ENCODE peak calls at places on chromosomes 11 and 22, in six cellular contexts. Z is CD4-positive, alpha-beta T cell; G is bronchial epithelial cell; T is dorsolateral prefrontal cortex; X is suprapubic skin; B is WTC11. R is an unnamed sample.
A peak's percentile ranks its signal among the peaks of the same experiment; 100 is the strongest.

GRCh38 chr22:22182218-22182989 is 62.2 kb upstream of the VPREB1 start:
- DNase-seq in Z (no peak), G (no peak), T (no peak), X (no peak), B (no peak), R (no peak)

GRCh38 chr11:61732705-61733104 is 19.7 kb upstream of the MYRF start:
- DNase-seq in Z (no peak), G (peak; percentile 49), T (no peak), X (no peak), B (no peak), R (no peak)

GRCh38 chr11:80365315-80365714 is 924.5 kb upstream of the TENM4 start:
- DNase-seq in Z (no peak), G (no peak), T (no peak), X (no peak), B (no peak), R (no peak)

GRCh38 chr11:107704432-107704831 is 7.4 kb downstream of the SLN start:
- DNase-seq in Z (no peak), G (peak; percentile 66), T (no peak), X (no peak), B (no peak), R (no peak)

GRCh38 chr11:60989108-60989650 is 17.7 kb downstream of the CD6 start:
- DNase-seq in Z (no peak), G (no peak), T (no peak), X (peak; percentile 30), B (no peak), R (no peak)

GRCh38 chr11:11843233-11843632 is 1.5 kb downstream of the USP47 start:
- DNase-seq in Z (no peak), G (peak; percentile 97), T (no peak), X (no peak), B (no peak), R (no peak)

GRCh38 chr11:8905528-8906165 is 5.3 kb upstream of the AKIP1 start:
- DNase-seq in Z (no peak), G (peak; percentile 78), T (no peak), X (no peak), B (no peak), R (no peak)

GRCh38 chr11:11989774-11990744 is 18.4 kb downstream of the DKK3 start:
- DNase-seq in Z (no peak), G (no peak), T (peak; percentile 65), X (no peak), B (no peak), R (no peak)

DNA sequence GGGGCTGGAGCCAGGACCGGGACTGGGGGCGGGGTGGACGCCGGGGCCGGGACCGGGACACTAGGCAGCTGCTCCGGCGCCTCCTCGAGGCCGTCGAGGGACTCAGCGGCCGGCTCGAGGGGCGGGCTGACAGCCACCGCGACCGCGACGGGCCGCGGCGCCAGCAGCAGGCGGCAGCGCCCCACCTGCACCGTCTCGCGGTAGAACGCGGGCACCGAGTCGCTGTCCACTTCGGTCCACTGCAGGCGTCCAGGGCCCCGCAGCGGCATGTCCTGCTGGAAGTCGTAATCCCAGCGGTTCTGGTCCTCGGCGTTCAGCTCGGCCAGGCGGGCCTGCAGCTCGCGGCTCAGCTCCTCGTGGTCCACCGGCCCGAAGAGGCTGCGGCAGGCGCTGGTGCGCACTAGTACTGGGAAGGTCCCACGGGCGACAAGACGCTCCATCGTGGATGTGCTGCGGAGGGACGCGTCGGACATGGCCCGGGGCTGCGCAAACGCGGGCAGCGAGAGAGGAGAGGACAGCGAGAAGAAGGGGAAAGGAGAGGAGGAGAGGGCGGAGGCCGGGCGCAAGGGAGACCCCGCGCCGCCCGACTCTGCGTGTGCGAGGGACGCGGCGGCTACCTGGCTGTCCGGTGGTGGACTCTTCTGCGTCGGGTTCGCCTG is 429 bp downstream of the CDKN1C start:
- DNase-seq in Z (no peak), G (no peak), T (no peak), X (peak; percentile 79), B (peak; percentile 66), R (no peak)
- TF ChIP-seq CTCF in Z (peak; percentile 22), G (peak; percentile 29), T (peak; percentile 27), X (no peak), B (no peak), R (peak; percentile 42)

GRCh38 chr11:73219396-73220285 is 1.6 kb downstream of the P2RY2 start:
- DNase-seq in Z (no peak), G (no peak), T (no peak), X (no peak), B (no peak), R (no peak)

GRCh38 chr11:73217131-73217809 is 811 bp upstream of the P2RY2 start:
- DNase-seq in Z (no peak), G (no peak), T (no peak), X (no peak), B (no peak), R (no peak)

GRCh38 chr11:73218830-73219215 is 742 bp downstream of the P2RY2 start:
- DNase-seq in Z (no peak), G (no peak), T (no peak), X (no peak), B (no peak), R (no peak)

GRCh38 chr11:73217810-73218105 is 323 bp upstream of the P2RY2 start:
- DNase-seq in Z (no peak), G (no peak), T (no peak), X (no peak), B (no peak), R (no peak)

DNA sequence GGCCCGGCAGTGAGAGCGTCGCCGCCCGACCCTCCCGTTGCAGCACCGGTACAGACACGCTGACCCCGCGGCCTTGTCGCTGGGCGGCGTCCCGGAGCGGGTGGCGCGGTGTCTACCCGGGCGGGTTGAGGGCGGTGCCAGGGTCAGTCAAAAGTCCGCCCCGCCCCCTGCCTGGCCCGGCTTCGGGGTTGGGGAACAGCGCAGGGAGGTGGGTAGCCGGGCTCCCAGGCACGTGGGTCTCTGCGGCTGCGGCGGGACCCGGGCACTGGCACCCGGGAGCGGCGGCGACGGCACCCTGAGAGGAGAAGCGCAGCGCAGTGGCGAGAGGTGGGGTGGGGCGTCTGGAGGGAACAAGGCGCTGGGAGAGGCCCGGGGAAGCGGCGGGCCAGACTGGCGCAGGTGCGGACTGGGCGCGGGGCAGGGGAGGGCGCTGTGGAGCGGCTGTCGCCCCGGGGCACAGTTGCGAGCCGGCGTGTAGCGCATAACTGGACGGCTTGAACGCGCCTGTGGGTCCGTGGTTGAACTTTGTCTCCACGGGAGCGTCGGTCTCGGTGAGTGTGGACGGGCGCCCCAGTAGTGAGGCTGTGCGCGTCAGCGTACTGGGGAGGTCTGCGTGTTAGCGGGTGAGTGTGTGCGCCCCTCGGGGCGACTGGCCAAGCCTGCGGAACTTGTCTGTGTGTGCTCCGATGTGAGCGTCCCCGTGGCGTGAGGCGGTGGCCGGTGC is at the start of gene P2RY2:
- DNase-seq in Z (no peak), G (peak; percentile 40), T (no peak), X (peak; percentile 80), B (peak; percentile 80), R (peak; percentile 57)
- TF ChIP-seq CTCF in Z (no peak), G (peak; percentile 85), T (no peak), X (no peak), B (no peak), R (peak; percentile 73)

GRCh38 chr22:41957941-41958556 is 6.1 kb downstream of the SMIM45 start:
- DNase-seq in Z (no peak), G (no peak), T (no peak), X (no peak), B (no peak), R (no peak)
- TF ChIP-seq CTCF in Z (peak; percentile 60), G (no peak), T (no peak), X (no peak), B (no peak), R (peak; percentile 6)

GRCh38 chr11:32334822-32335221 is 100.5 kb downstream of the WT1 start:
- DNase-seq in Z (no peak), G (no peak), T (no peak), X (no peak), B (peak; percentile 82), R (no peak)
- TF ChIP-seq CTCF in Z (no peak), G (peak; percentile 21), T (no peak), X (no peak), B (peak; percentile 59), R (peak; percentile 36)

GRCh38 chr11:65873280-65874156 is 918 bp upstream of the EFEMP2 start:
- DNase-seq in Z (peak; percentile 99), G (peak; percentile 78), T (peak; percentile 90), X (peak; percentile 97), B (peak; percentile 97), R (peak; percentile 94)

GRCh38 chr11:65872555-65873279 is at the start of gene EFEMP2:
- DNase-seq in Z (no peak), G (no peak), T (no peak), X (no peak), B (no peak), R (peak; percentile 35)

GRCh38 chr11:65870706-65871681 is 1.6 kb downstream of the EFEMP2 start:
- DNase-seq in Z (no peak), G (no peak), T (no peak), X (no peak), B (no peak), R (no peak)

GRCh38 chr11:65870307-65870658 is 2.3 kb downstream of the EFEMP2 start:
- DNase-seq in Z (no peak), G (no peak), T (no peak), X (no peak), B (no peak), R (no peak)

GRCh38 chr11:65871811-65872548 is 620 bp downstream of the EFEMP2 start:
- DNase-seq in Z (no peak), G (no peak), T (no peak), X (no peak), B (peak; percentile 56), R (peak; percentile 42)
- TF ChIP-seq CTCF in Z (no peak), G (peak; percentile 5), T (no peak), X (no peak), B (no peak), R (peak; percentile 28)

GRCh38 chr11:133941546-133941945 is 15.2 kb downstream of the IGSF9B start:
- DNase-seq in Z (no peak), G (no peak), T (no peak), X (no peak), B (no peak), R (no peak)
- TF ChIP-seq CTCF in Z (no peak), G (no peak), T (no peak), X (no peak), B (no peak), R (no peak)

GRCh38 chr22:23793326-23793725 is 6.6 kb downstream of the SMARCB1 start:
- DNase-seq in Z (no peak), G (no peak), T (no peak), X (no peak), B (no peak), R (no peak)
- TF ChIP-seq CTCF in Z (no peak), G (no peak), T (no peak), X (no peak), B (no peak), R (no peak)

GRCh38 chr11:44327730-44328691 is 18.1 kb upstream of the ALX4 start:
- DNase-seq in Z (no peak), G (no peak), T (no peak), X (no peak), B (no peak), R (no peak)
- TF ChIP-seq CTCF in Z (no peak), G (no peak), T (no peak), X (no peak), B (no peak), R (no peak)

GRCh38 chr11:104905271-104905670 is 7.0 kb upstream of the CASP12 start:
- DNase-seq in Z (no peak), G (no peak), T (no peak), X (no peak), B (no peak), R (no peak)
- TF ChIP-seq CTCF in Z (no peak), G (peak; percentile 12), T (no peak), X (no peak), B (no peak), R (no peak)